ENCODE peak calls at places on chromosome 18, in four cellular contexts. One of them, this sample, is unnamed.

GRCh38 chr18:34730774-34731173 is 20.7 kb downstream of the DTNA start:
- DNase-seq in COR-L47: no peak
- DNase-seq in GM23248: no peak
- DNase-seq in fibroblast of lung: no peak
- DNase-seq in this sample: no peak

GRCh38 chr18:65608471-65608870 is 142.3 kb upstream of the CDH7 start:
- DNase-seq in COR-L47: no peak
- DNase-seq in GM23248: no peak
- DNase-seq in fibroblast of lung: no peak
- DNase-seq in this sample: no peak

GRCh38 chr18:31572368-31572767 is 19.3 kb upstream of the TTR start:
- DNase-seq in COR-L47: no peak
- DNase-seq in GM23248: no peak
- DNase-seq in fibroblast of lung: no peak
- DNase-seq in this sample: no peak

GRCh38 chr18:13269599-13270011 is 51.0 kb downstream of the LDLRAD4 start:
- DNase-seq in COR-L47: no peak
- DNase-seq in GM23248: peak; percentile 27
- DNase-seq in fibroblast of lung: no peak
- DNase-seq in this sample: peak; percentile 8

GRCh38 chr18:50172367-50172766 is 22.6 kb downstream of the MYO5B start:
- DNase-seq in COR-L47: no peak
- DNase-seq in GM23248: no peak
- DNase-seq in fibroblast of lung: no peak
- DNase-seq in this sample: no peak

GRCh38 chr18:24396082-24396623 is 1.5 kb downstream of the OSBPL1A start:
- DNase-seq in COR-L47: no peak
- DNase-seq in GM23248: peak; percentile 37
- DNase-seq in fibroblast of lung: peak; percentile 14
- DNase-seq in this sample: peak; percentile 27

GRCh38 chr18:649341-649740 is 8.1 kb upstream of the TYMS start:
- DNase-seq in COR-L47: no peak
- DNase-seq in GM23248: no peak
- DNase-seq in fibroblast of lung: no peak
- DNase-seq in this sample: no peak

GRCh38 chr18:50119363-50119762 is 75.6 kb downstream of the MYO5B start:
- DNase-seq in COR-L47: no peak
- DNase-seq in GM23248: no peak
- DNase-seq in fibroblast of lung: no peak
- DNase-seq in this sample: no peak

GRCh38 chr18:23191952-23192662 is 56.8 kb downstream of the CABLES1 start:
- DNase-seq in COR-L47: peak; percentile 28
- DNase-seq in GM23248: peak; percentile 79
- DNase-seq in fibroblast of lung: peak; percentile 76
- DNase-seq in this sample: peak; percentile 80

GRCh38 chr18:51235011-51235789 is 37.7 kb upstream of the MEX3C start:
- DNase-seq in COR-L47: no peak
- DNase-seq in GM23248: peak; percentile 17
- DNase-seq in fibroblast of lung: no peak
- DNase-seq in this sample: no peak

GRCh38 chr18:3604626-3605408 is 154.8 kb downstream of the TGIF1 start:
- DNase-seq in COR-L47: no peak
- DNase-seq in GM23248: peak; percentile 94
- DNase-seq in fibroblast of lung: peak; percentile 97
- DNase-seq in this sample: peak; percentile 99

GRCh38 chr18:10190564-10190963 is 263.9 kb upstream of the APCDD1 start:
- DNase-seq in COR-L47: no peak
- DNase-seq in GM23248: peak; percentile 63
- DNase-seq in fibroblast of lung: no peak
- DNase-seq in this sample: peak; percentile 54